ENCODE peak calls at places on chromosomes 3 and 15, in six cellular contexts. M is HCT116, N is H1, V is breast epithelium, O is stomach, K is K562. Q is an unnamed sample. For H3K27me3, the result is how much of the 10 kb centered on the place peaks cover.

GRCh38 chr15:74383695-74384565 is 16.5 kb upstream of the CYP11A1 start:
- DNase-seq in M (peak), N (no peak), V (peak), O (peak), K (no peak), Q (no peak)

GRCh38 chr15:75693501-75694240 is 19.0 kb downstream of the CSPG4 start:
- DNase-seq in M (no peak), N (no peak), V (no peak), O (no peak), K (peak), Q (no peak)

GRCh38 chr15:52050416-52050815 is 31.4 kb downstream of the MAPK6 start:
- DNase-seq in M (no peak), N (no peak), V (no peak), O (no peak), K (no peak), Q (no peak)

GRCh38 chr15:83767786-83768185 is 113.9 kb downstream of the ADAMTSL3 start:
- DNase-seq in M (no peak), N (no peak), V (no peak), O (no peak), K (no peak), Q (no peak)

GRCh38 chr3:83928391-83928790 is 1030.4 kb upstream of the CADM2 start:
- DNase-seq in M (peak), N (no peak), V (no peak), O (no peak), K (peak), Q (no peak)

GRCh38 chr3:170107926-170108325 is 70.1 kb downstream of the GPR160 start:
- DNase-seq in M (no peak), N (no peak), V (no peak), O (no peak), K (no peak), Q (no peak)

GRCh38 chr3:48432411-48433371 is 2.8 kb upstream of the PLXNB1 start:
- DNase-seq in M (peak), N (no peak), V (no peak), O (no peak), K (no peak), Q (no peak)

GRCh38 chr15:74264081-74264501 is 28.0 kb downstream of the CCDC33 start:
- DNase-seq in M (no peak), N (no peak), V (no peak), O (no peak), K (no peak), Q (no peak)

GRCh38 chr3:179653777-179654117 is 907 bp downstream of the USP13 start:
- DNase-seq in M (no peak), N (no peak), V (no peak), O (no peak), K (no peak), Q (no peak)

GRCh38 chr15:78691873-78692421 is 50.9 kb upstream of the CHRNB4 start:
- DNase-seq in M (no peak), N (no peak), V (no peak), O (peak), K (no peak), Q (no peak)

GRCh38 chr15:55221090-55222011 is 24.6 kb upstream of the RSL24D1 start:
- DNase-seq in M (no peak), N (no peak), V (no peak), O (no peak), K (no peak), Q (no peak)

GRCh38 chr3:36969540-36970432 is 23.1 kb downstream of the EPM2AIP1 start:
- DNase-seq in M (no peak), N (no peak), V (peak), O (no peak), K (peak), Q (no peak)

GRCh38 chr15:43488790-43489585 is 4.0 kb downstream of the TP53BP1 start:
- DNase-seq in M (no peak), N (no peak), V (no peak), O (no peak), K (no peak), Q (no peak)

GRCh38 chr3:13495351-13495813 is 15.3 kb downstream of the HDAC11 start:
- DNase-seq in M (no peak), N (no peak), V (no peak), O (no peak), K (no peak), Q (no peak)

GRCh38 chr3:184352149-184352785 is 9.1 kb downstream of the CLCN2 start:
- DNase-seq in M (no peak), N (no peak), V (no peak), O (peak), K (no peak), Q (no peak)

GRCh38 chr3:16866447-16867025 is 18.2 kb upstream of the PLCL2 start:
- DNase-seq in M (no peak), N (no peak), V (no peak), O (no peak), K (no peak), Q (no peak)

GRCh38 chr3:41683666-41684350 is 278.1 kb downstream of the ULK4 start:
- DNase-seq in M (no peak), N (no peak), V (no peak), O (no peak), K (no peak), Q (no peak)

GRCh38 chr3:49722896-49723295 is 855 bp downstream of the GMPPB start:
- DNase-seq in M (no peak), N (no peak), V (no peak), O (no peak), K (no peak), Q (no peak)

GRCh38 chr3:49720383-49721164 is 1.1 kb upstream of the AMIGO3 start:
- DNase-seq in M (no peak), N (no peak), V (no peak), O (no peak), K (no peak), Q (no peak)

GRCh38 chr3:49723301-49723630 is 485 bp downstream of the GMPPB start:
- DNase-seq in M (peak), N (no peak), V (peak), O (peak), K (peak), Q (no peak)

GRCh38 chr3:49721165-49721860 is 1.8 kb upstream of the AMIGO3 start:
- DNase-seq in M (no peak), N (no peak), V (no peak), O (no peak), K (no peak), Q (no peak)

DNA sequence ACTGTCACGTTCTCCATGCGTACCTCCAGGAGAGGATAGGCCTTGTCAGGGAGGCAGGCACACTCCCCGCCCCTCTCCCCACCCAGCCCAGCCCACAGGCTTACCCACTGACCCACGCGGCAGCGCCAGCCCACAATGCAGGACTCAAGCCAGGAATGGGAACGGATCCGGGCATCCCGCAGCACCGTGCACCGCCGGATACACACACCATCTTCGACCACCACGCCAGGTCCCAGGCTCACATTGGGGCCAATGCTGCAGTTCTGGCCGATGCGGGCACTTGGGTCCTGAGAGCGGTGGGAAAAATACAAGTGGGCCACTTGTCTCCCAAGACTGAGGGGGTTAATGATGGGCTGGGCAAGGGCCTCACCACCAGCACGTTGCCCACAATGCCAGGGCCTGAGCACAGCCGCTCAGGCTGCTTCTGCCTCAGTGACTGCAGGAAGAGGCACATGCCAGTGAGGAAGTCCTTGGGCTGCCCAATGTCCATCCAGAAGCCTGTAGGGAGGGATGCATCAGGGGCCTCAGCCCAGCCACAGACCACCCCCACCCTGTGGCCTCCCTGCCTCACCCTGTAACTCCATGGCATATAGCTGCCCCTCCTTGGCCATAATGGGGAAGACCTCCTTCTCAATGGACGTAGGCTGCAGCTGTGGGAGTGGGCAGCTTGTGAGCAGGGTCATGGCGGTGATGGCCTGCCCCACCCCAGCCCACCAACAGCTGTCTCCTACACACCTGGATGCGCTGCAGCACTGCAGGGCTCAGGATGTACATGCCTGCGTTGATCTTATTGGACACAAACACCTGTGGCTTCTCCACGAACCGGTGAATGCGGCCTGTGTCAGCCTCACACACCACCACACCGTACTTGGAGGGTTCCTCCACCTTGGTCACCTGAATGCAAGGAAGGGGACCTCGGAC is 1.6 kb downstream of the GMPPB start:
- DNase-seq in M (no peak), N (no peak), V (no peak), O (no peak), K (no peak), Q (no peak)
- TF ChIP-seq POLR2AphosphoS5 in M (no peak), N (no peak), V (no peak), O (no peak), K (no peak), Q (no peak)

GRCh38 chr3:127072221-127072771 is 89.4 kb downstream of the PLXNA1 start:
- DNase-seq in M (no peak), N (no peak), V (no peak), O (no peak), K (no peak), Q (no peak)

GRCh38 chr3:127073931-127074820 is 91.3 kb downstream of the PLXNA1 start:
- DNase-seq in M (no peak), N (no peak), V (peak), O (no peak), K (no peak), Q (no peak)

GRCh38 chr3:127072971-127073851 is 90.3 kb downstream of the PLXNA1 start:
- DNase-seq in M (no peak), N (no peak), V (no peak), O (no peak), K (no peak), Q (no peak)

GRCh38 chr3:127077068-127077467 is 94.2 kb downstream of the PLXNA1 start:
- DNase-seq in M (no peak), N (no peak), V (no peak), O (no peak), K (no peak), Q (no peak)

DNA sequence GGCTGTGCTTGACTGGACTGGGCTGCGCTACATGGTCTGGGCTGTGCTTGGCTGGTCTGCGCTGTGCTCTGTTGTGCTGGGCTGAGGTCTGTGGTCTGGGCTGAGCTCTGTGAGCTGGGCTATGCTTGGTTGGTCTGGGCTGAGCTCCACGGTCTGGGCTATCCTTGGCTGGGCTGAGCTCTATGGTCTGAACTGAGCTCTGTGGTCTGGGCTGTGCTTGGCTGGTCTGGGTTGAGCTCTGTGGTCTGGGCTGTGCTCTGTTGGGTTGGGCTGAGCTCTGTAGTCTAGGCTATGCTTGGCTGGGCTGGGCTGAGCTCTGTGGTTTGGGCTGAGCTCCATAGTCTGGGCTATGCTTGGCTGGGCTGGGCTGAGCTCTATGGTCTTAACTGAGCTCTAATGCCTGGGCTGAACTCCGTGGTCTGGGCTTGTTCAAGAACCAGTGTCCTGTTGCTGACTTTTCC is 92.0 kb downstream of the PLXNA1 start:
- DNase-seq in M (no peak), N (no peak), V (no peak), O (no peak), K (no peak), Q (no peak)
- H3K27me3 ChIP-seq in M (under half), N (under half), V (under half), O (under half), K (under half), Q (under half)

DNA sequence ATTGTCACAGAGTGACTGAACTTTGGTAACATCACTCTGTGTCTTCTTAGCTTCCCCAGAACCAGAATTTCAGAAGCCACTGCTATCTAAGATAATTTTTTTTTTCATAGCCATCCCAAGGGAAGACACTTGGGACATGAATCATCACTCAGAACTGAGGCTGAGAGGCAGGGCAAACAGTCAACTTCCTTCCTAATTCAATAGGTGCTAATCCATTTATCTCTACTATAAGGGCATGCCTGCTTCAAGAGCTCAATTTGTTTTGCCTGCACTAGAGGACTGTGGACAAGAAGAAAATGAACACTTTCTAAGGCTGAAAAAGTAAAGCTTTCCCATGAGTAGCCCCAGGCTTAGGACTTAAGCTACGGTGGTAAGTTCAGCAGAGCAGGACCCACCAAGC is 56.7 kb upstream of the MYRIP start:
- DNase-seq in M (no peak), N (no peak), V (no peak), O (no peak), K (no peak), Q (no peak)
- TF ChIP-seq POLR2A in M (no peak), N (no peak), V (no peak), O (no peak), K (no peak), Q (no peak)

DNA sequence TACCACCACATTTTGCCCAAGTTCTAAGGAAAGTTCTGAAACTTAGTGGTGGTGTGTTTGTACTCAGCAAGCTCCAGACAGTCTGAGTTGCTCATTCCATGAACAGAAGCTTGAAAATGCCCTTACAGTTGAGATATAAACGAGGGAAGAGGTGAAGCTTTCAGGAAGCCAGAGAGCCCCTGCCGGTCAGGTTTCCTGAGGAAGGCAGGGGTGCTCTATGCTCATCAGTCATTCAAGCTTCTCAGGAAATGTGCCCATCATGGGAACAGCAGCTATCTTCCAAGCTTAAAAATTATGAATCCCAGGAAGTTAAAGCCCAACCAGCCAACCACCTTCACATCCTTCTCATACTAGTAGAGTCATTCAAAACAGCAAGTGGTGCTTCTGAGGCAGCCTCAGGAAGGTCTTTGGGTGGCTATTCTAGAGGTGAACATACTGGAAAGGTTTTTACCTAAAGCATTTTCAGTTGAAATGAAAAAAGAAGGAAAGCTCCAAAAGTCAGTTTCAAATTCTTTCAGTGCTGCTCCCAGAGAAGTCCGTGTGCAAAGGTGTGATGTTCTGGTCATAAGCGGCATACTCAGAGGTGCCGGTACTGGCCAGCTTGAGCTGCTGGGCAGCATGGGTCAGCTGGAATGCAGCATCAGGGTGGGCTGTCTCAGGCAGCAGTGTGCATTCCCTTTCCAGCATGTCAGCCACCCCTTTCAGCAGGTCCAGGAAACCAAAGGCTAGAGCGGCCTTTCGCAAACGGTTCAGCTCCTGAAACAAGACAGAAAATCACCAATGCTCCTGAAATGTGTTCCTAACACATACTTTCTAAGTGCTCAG is 31.8 kb downstream of the INTS14 start:
- DNase-seq in M (no peak), N (no peak), V (no peak), O (no peak), K (no peak), Q (no peak)
- TF ChIP-seq POLR2AphosphoS5 in M (peak), N (peak), V (no peak), O (no peak), K (no peak), Q (no peak)